ENCODE peak calls at places on chromosomes 7 and 10, in six cellular contexts. One of them, this sample, is unnamed.
A peak's percentile ranks its signal among the peaks of the same experiment; 100 is the strongest.

GRCh38 chr10:13716161-13717071 is 129.7 kb downstream of the PRPF18 start:
- DNase-seq in GM12891: no peak
- DNase-seq in left ventricle myocardium inferior: peak; percentile 50
- DNase-seq in effector memory CD8-positive, alpha-beta T cell: no peak
- DNase-seq in WERI-Rb-1: no peak
- DNase-seq in mesothelial cell of epicardium: no peak
- DNase-seq in this sample: no peak

GRCh38 chr10:102133373-102134195 is 744 bp downstream of the PPRC1 start:
- DNase-seq in effector memory CD8-positive, alpha-beta T cell: no peak
- DNase-seq in left ventricle myocardium inferior: peak; percentile 74
- DNase-seq in mesothelial cell of epicardium: peak; percentile 66
- DNase-seq in WERI-Rb-1: peak; percentile 80
- DNase-seq in GM12891: peak; percentile 57
- DNase-seq in this sample: peak; percentile 91

GRCh38 chr7:118195837-118196474 is 12.0 kb downstream of the LSM8 start:
- DNase-seq in WERI-Rb-1: peak; percentile 51
- DNase-seq in GM12891: no peak
- DNase-seq in mesothelial cell of epicardium: no peak
- DNase-seq in left ventricle myocardium inferior: no peak
- DNase-seq in effector memory CD8-positive, alpha-beta T cell: peak; percentile 58
- DNase-seq in this sample: no peak

GRCh38 chr7:33109758-33110238 is 594 bp upstream of the RP9 start:
- DNase-seq in effector memory CD8-positive, alpha-beta T cell: no peak
- DNase-seq in left ventricle myocardium inferior: no peak
- DNase-seq in mesothelial cell of epicardium: no peak
- DNase-seq in GM12891: no peak
- DNase-seq in WERI-Rb-1: no peak
- DNase-seq in this sample: no peak

GRCh38 chr10:44981172-44982113 is 2.8 kb upstream of the DEPP1 start:
- DNase-seq in effector memory CD8-positive, alpha-beta T cell: no peak
- DNase-seq in GM12891: no peak
- DNase-seq in mesothelial cell of epicardium: no peak
- DNase-seq in WERI-Rb-1: no peak
- DNase-seq in left ventricle myocardium inferior: no peak
- DNase-seq in this sample: peak; percentile 69

GRCh38 chr10:31607481-31607880 is 288.5 kb downstream of the ZEB1 start:
- DNase-seq in WERI-Rb-1: no peak
- DNase-seq in mesothelial cell of epicardium: no peak
- DNase-seq in left ventricle myocardium inferior: no peak
- DNase-seq in effector memory CD8-positive, alpha-beta T cell: no peak
- DNase-seq in GM12891: no peak
- DNase-seq in this sample: no peak

GRCh38 chr7:131111081-131111576 is 216.5 kb upstream of the MKLN1 start:
- DNase-seq in mesothelial cell of epicardium: no peak
- DNase-seq in effector memory CD8-positive, alpha-beta T cell: no peak
- DNase-seq in left ventricle myocardium inferior: no peak
- DNase-seq in GM12891: no peak
- DNase-seq in WERI-Rb-1: peak; percentile 17
- DNase-seq in this sample: no peak

GRCh38 chr10:24901686-24902399 is 50.6 kb downstream of the PRTFDC1 start:
- DNase-seq in mesothelial cell of epicardium: no peak
- DNase-seq in effector memory CD8-positive, alpha-beta T cell: no peak
- DNase-seq in WERI-Rb-1: peak; percentile 24
- DNase-seq in GM12891: no peak
- DNase-seq in left ventricle myocardium inferior: peak; percentile 29
- DNase-seq in this sample: peak; percentile 64

GRCh38 chr7:150408393-150409299 is 29.5 kb downstream of the ZNF775 start:
- DNase-seq in effector memory CD8-positive, alpha-beta T cell: no peak
- DNase-seq in mesothelial cell of epicardium: no peak
- DNase-seq in left ventricle myocardium inferior: no peak
- DNase-seq in WERI-Rb-1: no peak
- DNase-seq in GM12891: no peak
- DNase-seq in this sample: no peak

GRCh38 chr7:372546-372938 is 82.6 kb downstream of the FOXL3 start:
- DNase-seq in GM12891: no peak
- DNase-seq in WERI-Rb-1: no peak
- DNase-seq in mesothelial cell of epicardium: no peak
- DNase-seq in effector memory CD8-positive, alpha-beta T cell: no peak
- DNase-seq in left ventricle myocardium inferior: peak; percentile 5
- DNase-seq in this sample: no peak

GRCh38 chr7:100013328-100013676 is 2.1 kb upstream of the ZKSCAN1 start:
- DNase-seq in mesothelial cell of epicardium: no peak
- DNase-seq in WERI-Rb-1: no peak
- DNase-seq in effector memory CD8-positive, alpha-beta T cell: no peak
- DNase-seq in left ventricle myocardium inferior: no peak
- DNase-seq in GM12891: no peak
- DNase-seq in this sample: no peak

GRCh38 chr10:32988604-32989003 is 30.6 kb upstream of the ITGB1 start:
- DNase-seq in effector memory CD8-positive, alpha-beta T cell: no peak
- DNase-seq in GM12891: no peak
- DNase-seq in WERI-Rb-1: no peak
- DNase-seq in left ventricle myocardium inferior: no peak
- DNase-seq in mesothelial cell of epicardium: no peak
- DNase-seq in this sample: no peak

GRCh38 chr10:68144709-68145108 is 35.4 kb downstream of the MYPN start:
- DNase-seq in GM12891: no peak
- DNase-seq in WERI-Rb-1: no peak
- DNase-seq in left ventricle myocardium inferior: no peak
- DNase-seq in effector memory CD8-positive, alpha-beta T cell: no peak
- DNase-seq in mesothelial cell of epicardium: no peak
- DNase-seq in this sample: no peak

GRCh38 chr7:80127412-80128150 is 7.0 kb upstream of the GNAI1 start:
- DNase-seq in GM12891: no peak
- DNase-seq in mesothelial cell of epicardium: no peak
- DNase-seq in WERI-Rb-1: no peak
- DNase-seq in effector memory CD8-positive, alpha-beta T cell: no peak
- DNase-seq in left ventricle myocardium inferior: no peak
- DNase-seq in this sample: no peak

GRCh38 chr7:157565201-157565626 is 228.4 kb downstream of the DNAJB6 start:
- DNase-seq in left ventricle myocardium inferior: no peak
- DNase-seq in mesothelial cell of epicardium: no peak
- DNase-seq in effector memory CD8-positive, alpha-beta T cell: no peak
- DNase-seq in GM12891: no peak
- DNase-seq in WERI-Rb-1: no peak
- DNase-seq in this sample: no peak

GRCh38 chr10:98402513-98402912 is 12.5 kb downstream of the PYROXD2 start:
- DNase-seq in left ventricle myocardium inferior: no peak
- DNase-seq in WERI-Rb-1: no peak
- DNase-seq in mesothelial cell of epicardium: no peak
- DNase-seq in effector memory CD8-positive, alpha-beta T cell: no peak
- DNase-seq in GM12891: no peak
- DNase-seq in this sample: no peak

GRCh38 chr7:4174016-4174415 is 508.1 kb upstream of the FOXK1 start:
- DNase-seq in WERI-Rb-1: no peak
- DNase-seq in left ventricle myocardium inferior: no peak
- DNase-seq in mesothelial cell of epicardium: no peak
- DNase-seq in effector memory CD8-positive, alpha-beta T cell: no peak
- DNase-seq in GM12891: no peak
- DNase-seq in this sample: no peak

GRCh38 chr10:5488272-5489161 is 10.9 kb downstream of the CALML5 start:
- DNase-seq in left ventricle myocardium inferior: no peak
- DNase-seq in mesothelial cell of epicardium: no peak
- DNase-seq in effector memory CD8-positive, alpha-beta T cell: no peak
- DNase-seq in GM12891: no peak
- DNase-seq in WERI-Rb-1: no peak
- DNase-seq in this sample: peak; percentile 49

GRCh38 chr7:97357459-97357858 is 240.0 kb downstream of the SDHAF3 start:
- DNase-seq in left ventricle myocardium inferior: no peak
- DNase-seq in WERI-Rb-1: no peak
- DNase-seq in effector memory CD8-positive, alpha-beta T cell: no peak
- DNase-seq in mesothelial cell of epicardium: no peak
- DNase-seq in GM12891: no peak
- DNase-seq in this sample: no peak

GRCh38 chr7:75943864-75944263 is 28.9 kb downstream of the POR start:
- DNase-seq in effector memory CD8-positive, alpha-beta T cell: no peak
- DNase-seq in mesothelial cell of epicardium: no peak
- DNase-seq in WERI-Rb-1: no peak
- DNase-seq in left ventricle myocardium inferior: no peak
- DNase-seq in GM12891: no peak
- DNase-seq in this sample: no peak

GRCh38 chr7:115135111-115135510 is 213.2 kb downstream of the MDFIC start:
- DNase-seq in effector memory CD8-positive, alpha-beta T cell: no peak
- DNase-seq in GM12891: no peak
- DNase-seq in mesothelial cell of epicardium: no peak
- DNase-seq in WERI-Rb-1: no peak
- DNase-seq in left ventricle myocardium inferior: no peak
- DNase-seq in this sample: no peak

GRCh38 chr7:13551503-13551902 is 438.0 kb downstream of the ETV1 start:
- DNase-seq in left ventricle myocardium inferior: no peak
- DNase-seq in effector memory CD8-positive, alpha-beta T cell: no peak
- DNase-seq in WERI-Rb-1: peak; percentile 9
- DNase-seq in mesothelial cell of epicardium: no peak
- DNase-seq in GM12891: no peak
- DNase-seq in this sample: no peak

GRCh38 chr7:91436655-91437054 is 172.4 kb downstream of the FZD1 start:
- DNase-seq in mesothelial cell of epicardium: no peak
- DNase-seq in left ventricle myocardium inferior: no peak
- DNase-seq in GM12891: no peak
- DNase-seq in WERI-Rb-1: peak; percentile 86
- DNase-seq in effector memory CD8-positive, alpha-beta T cell: no peak
- DNase-seq in this sample: no peak

GRCh38 chr7:27247000-27247399 is 4.4 kb downstream of the EVX1 start:
- DNase-seq in WERI-Rb-1: no peak
- DNase-seq in effector memory CD8-positive, alpha-beta T cell: no peak
- DNase-seq in GM12891: no peak
- DNase-seq in left ventricle myocardium inferior: no peak
- DNase-seq in mesothelial cell of epicardium: no peak
- DNase-seq in this sample: no peak

GRCh38 chr10:101840741-101841453 is 2.7 kb downstream of the KCNIP2 start:
- DNase-seq in effector memory CD8-positive, alpha-beta T cell: peak; percentile 77
- DNase-seq in left ventricle myocardium inferior: peak; percentile 78
- DNase-seq in GM12891: peak; percentile 92
- DNase-seq in WERI-Rb-1: peak; percentile 85
- DNase-seq in mesothelial cell of epicardium: peak; percentile 73
- DNase-seq in this sample: peak; percentile 81

GRCh38 chr7:143351060-143351459 is 11.5 kb downstream of the FAM131B start:
- DNase-seq in GM12891: no peak
- DNase-seq in mesothelial cell of epicardium: no peak
- DNase-seq in left ventricle myocardium inferior: no peak
- DNase-seq in effector memory CD8-positive, alpha-beta T cell: no peak
- DNase-seq in WERI-Rb-1: no peak
- DNase-seq in this sample: no peak

GRCh38 chr10:96832721-96833219 is 672 bp downstream of the LCOR start:
- DNase-seq in left ventricle myocardium inferior: peak; percentile 88
- DNase-seq in mesothelial cell of epicardium: peak; percentile 84
- DNase-seq in effector memory CD8-positive, alpha-beta T cell: peak; percentile 89
- DNase-seq in WERI-Rb-1: peak; percentile 88
- DNase-seq in GM12891: peak; percentile 85
- DNase-seq in this sample: peak; percentile 88

GRCh38 chr7:51601461-51601860 is 284.9 kb upstream of the COBL start:
- DNase-seq in WERI-Rb-1: no peak
- DNase-seq in left ventricle myocardium inferior: no peak
- DNase-seq in effector memory CD8-positive, alpha-beta T cell: no peak
- DNase-seq in mesothelial cell of epicardium: no peak
- DNase-seq in GM12891: no peak
- DNase-seq in this sample: no peak

GRCh38 chr10:58570979-58571378 is 58.3 kb downstream of the BICC1 start:
- DNase-seq in WERI-Rb-1: no peak
- DNase-seq in mesothelial cell of epicardium: no peak
- DNase-seq in left ventricle myocardium inferior: no peak
- DNase-seq in GM12891: no peak
- DNase-seq in effector memory CD8-positive, alpha-beta T cell: no peak
- DNase-seq in this sample: no peak

GRCh38 chr10:44759122-44759521 is 152.0 kb upstream of the TMEM72 start:
- DNase-seq in left ventricle myocardium inferior: no peak
- DNase-seq in effector memory CD8-positive, alpha-beta T cell: no peak
- DNase-seq in WERI-Rb-1: no peak
- DNase-seq in mesothelial cell of epicardium: no peak
- DNase-seq in GM12891: no peak
- DNase-seq in this sample: no peak

This sample was measured in psoas muscle.